ENCODE peak calls at places on chromosomes 12 and 14, in four cellular contexts. J is ACHN, W is NCI-H510A, B is heart right ventricle. A is an unnamed sample.

GRCh38 chr12:89597210-89597609 is 71.4 kb upstream of the POC1B start:
- DNase-seq in B (no peak), W (no peak), J (no peak), A (no peak)

GRCh38 chr12:24838531-24838950 is 110.4 kb downstream of the BCAT1 start:
- DNase-seq in J (no peak), B (peak; percentile 10), W (no peak), A (no peak)

GRCh38 chr14:101719045-101719645 is 42.4 kb upstream of the PPP2R5C start:
- DNase-seq in J (no peak), W (no peak), B (peak; percentile 42), A (no peak)

GRCh38 chr12:86134571-86134970 is 121.6 kb downstream of the MGAT4C start:
- DNase-seq in J (peak; percentile 74), B (no peak), W (no peak), A (no peak)

GRCh38 chr14:101111620-101112290 is 208.2 kb upstream of the RTL1 start:
- DNase-seq in W (no peak), J (no peak), B (no peak), A (peak; percentile 26)

GRCh38 chr12:47074757-47075156 is 4.7 kb upstream of the PCED1B start:
- DNase-seq in B (no peak), W (no peak), J (no peak), A (no peak)

GRCh38 chr12:12214635-12215131 is 52.2 kb downstream of the LRP6 start:
- DNase-seq in B (no peak), W (no peak), J (no peak), A (no peak)

GRCh38 chr14:54839681-54840080 is 62.9 kb downstream of the GCH1 start:
- DNase-seq in W (no peak), B (no peak), J (no peak), A (peak; percentile 58)

GRCh38 chr14:23801766-23802165 is 151.8 kb upstream of the DHRS4 start:
- DNase-seq in W (no peak), J (no peak), B (no peak), A (no peak)

GRCh38 chr14:65169351-65169750 is 67.0 kb upstream of the MAX start:
- DNase-seq in W (no peak), B (peak; percentile 10), J (no peak), A (no peak)

GRCh38 chr12:130335517-130336392 is 1.9 kb upstream of the PIWIL1 start:
- DNase-seq in B (peak; percentile 46), J (peak; percentile 76), W (no peak), A (no peak)

GRCh38 chr12:80602455-80602854 is 105.0 kb upstream of the MYF6 start:
- DNase-seq in J (no peak), B (no peak), W (no peak), A (no peak)

GRCh38 chr14:52748647-52749292 is 18.8 kb downstream of the STYX start:
- DNase-seq in W (no peak), J (no peak), B (no peak), A (no peak)

GRCh38 chr14:24435998-24436354 is 6.2 kb downstream of the KHNYN start:
- DNase-seq in W (no peak), B (no peak), J (no peak), A (no peak)

GRCh38 chr14:83425138-83425537 is 1891.5 kb upstream of the SEL1L start:
- DNase-seq in J (no peak), B (no peak), W (no peak), A (no peak)

GRCh38 chr14:35368139-35368460 is 36.4 kb downstream of the NFKBIA start:
- DNase-seq in J (no peak), B (no peak), W (no peak), A (no peak)

GRCh38 chr14:19947413-19948090 is 16.8 kb downstream of the OR4K1 start:
- DNase-seq in B (no peak), J (peak; percentile 36), W (no peak), A (no peak)

GRCh38 chr12:96308881-96309280 is 91.4 kb downstream of the CDK17 start:
- DNase-seq in W (no peak), B (no peak), J (no peak), A (no peak)

GRCh38 chr14:105213396-105213795 is 32.3 kb upstream of the NUDT14 start:
- DNase-seq in B (no peak), J (no peak), W (no peak), A (no peak)

GRCh38 chr14:90177537-90178189 is 78.7 kb upstream of the PSMC1 start:
- DNase-seq in J (no peak), W (no peak), B (no peak), A (no peak)

GRCh38 chr12:46675736-46676135 is 150.1 kb downstream of the SLC38A4 start:
- DNase-seq in W (no peak), J (peak; percentile 62), B (no peak), A (no peak)

GRCh38 chr12:52573743-52574142 is at the start of gene KRT74:
- DNase-seq in B (no peak), J (no peak), W (no peak), A (no peak)

GRCh38 chr12:64673490-64674169 is 63.3 kb downstream of the RASSF3 start:
- DNase-seq in J (no peak), W (no peak), B (no peak), A (no peak)

A was measured in lung.